ENCODE peak calls at places on chromosomes 1 and 21, in four cellular contexts. D, R, K and E are unnamed samples.

GRCh38 chr1:30412241-30413110 is 310.9 kb downstream of the MATN1 start:
- DNase-seq in R (peak; percentile 7), K (no peak), D (peak; percentile 29), E (no peak)

GRCh38 chr1:85581802-85582686 is 1.5 kb downstream of the CCN1 start:
- DNase-seq in D (no peak), R (no peak), K (no peak), E (peak; percentile 86)

GRCh38 chr1:7549277-7549676 is 221.8 kb upstream of the VAMP3 start:
- DNase-seq in R (peak; percentile 20), K (no peak), D (peak; percentile 67), E (peak; percentile 95)

GRCh38 chr1:220929304-220929703 is 50.1 kb downstream of the HLX start:
- DNase-seq in K (no peak), D (no peak), R (no peak), E (no peak)

GRCh38 chr1:53737648-53738204 is 1.2 kb downstream of the GLIS1 start:
- DNase-seq in R (no peak), D (no peak), K (peak; percentile 67), E (no peak)

GRCh38 chr21:41045534-41046268 is 122.3 kb upstream of the BACE2 start:
- DNase-seq in D (no peak), K (no peak), R (no peak), E (no peak)

GRCh38 chr1:64004451-64004850 is 199.0 kb upstream of the UBE2U start:
- DNase-seq in R (no peak), D (no peak), K (no peak), E (peak; percentile 38)

GRCh38 chr1:160646711-160647328 is at the start of gene SLAMF1:
- DNase-seq in R (no peak), D (peak; percentile 78), K (no peak), E (no peak)

GRCh38 chr1:155003227-155003765 is 694 bp downstream of the ZBTB7B start:
- DNase-seq in K (no peak), D (no peak), R (peak; percentile 67), E (no peak)

GRCh38 chr1:196144588-196144987 is 463.7 kb downstream of the KCNT2 start:
- DNase-seq in K (no peak), R (no peak), D (no peak), E (no peak)

GRCh38 chr1:67241200-67241746 is 66.4 kb upstream of the IL12RB2 start:
- DNase-seq in D (no peak), R (no peak), K (no peak), E (no peak)

GRCh38 chr1:183881387-183882084 is 76.6 kb downstream of the RGL1 start:
- DNase-seq in D (no peak), K (peak; percentile 74), R (no peak), E (peak; percentile 94)

GRCh38 chr1:107842241-107842640 is 122.7 kb downstream of the VAV3 start:
- DNase-seq in D (no peak), R (no peak), K (no peak), E (no peak)

GRCh38 chr1:34479731-34480130 is 275.1 kb upstream of the GJB5 start:
- DNase-seq in D (no peak), R (no peak), K (no peak), E (no peak)

GRCh38 chr1:208081972-208082371 is 162.2 kb downstream of the PLXNA2 start:
- DNase-seq in K (no peak), D (no peak), R (no peak), E (no peak)

GRCh38 chr1:167940264-167940663 is 3.4 kb upstream of the MPC2 start:
- DNase-seq in R (no peak), D (no peak), K (no peak), E (no peak)

GRCh38 chr1:160354388-160354985 is 11.3 kb downstream of the NCSTN start:
- DNase-seq in R (no peak), K (no peak), D (no peak), E (no peak)

GRCh38 chr1:57019240-57019805 is 53.5 kb upstream of the C8B start:
- DNase-seq in R (no peak), D (no peak), K (no peak), E (no peak)